ENCODE peak calls at places on chromosome 1, in seven cellular contexts. I, E, H, M, V, F and G are unnamed samples.

GRCh38 chr1:15304708-15305326 is 57.8 kb downstream of the FHAD1 start:
- DNase-seq in I (peak), E (peak), H (peak), M (peak), V (peak), F (peak), G (peak)

GRCh38 chr1:226344441-226345120 is 35.6 kb upstream of the LIN9 start:
- DNase-seq in I (no peak), E (no peak), H (no peak), M (no peak), V (no peak), F (no peak), G (no peak)

GRCh38 chr1:43732132-43732531 is 24.8 kb downstream of the ST3GAL3 start:
- DNase-seq in I (no peak), E (peak), H (no peak), M (no peak), V (no peak), F (no peak), G (no peak)

GRCh38 chr1:117611121-117611601 is 5.3 kb downstream of the TENT5C start:
- DNase-seq in I (no peak), E (peak), H (no peak), M (no peak), V (no peak), F (no peak), G (no peak)

GRCh38 chr1:10943991-10944730 is 68.3 kb upstream of the TARDBP start:
- DNase-seq in I (no peak), E (peak), H (peak), M (peak), V (peak), F (no peak), G (peak)

GRCh38 chr1:46166521-46167462 is 8.1 kb upstream of the TSPAN1 start:
- DNase-seq in I (no peak), E (no peak), H (no peak), M (no peak), V (peak), F (peak), G (peak)

GRCh38 chr1:94727846-94728715 is 92.1 kb upstream of the SLC44A3 start:
- DNase-seq in I (peak), E (no peak), H (peak), M (no peak), V (no peak), F (peak), G (no peak)

GRCh38 chr1:94803517-94804441 is 16.4 kb upstream of the SLC44A3 start:
- DNase-seq in I (no peak), E (no peak), H (peak), M (peak), V (peak), F (no peak), G (no peak)

GRCh38 chr1:91325456-91325855 is 79.2 kb downstream of the HFM1 start:
- DNase-seq in I (no peak), E (no peak), H (no peak), M (no peak), V (no peak), F (no peak), G (no peak)

GRCh38 chr1:63688302-63688701 is 85.5 kb upstream of the ROR1 start:
- DNase-seq in I (no peak), E (no peak), H (no peak), M (no peak), V (no peak), F (no peak), G (no peak)

GRCh38 chr1:27392778-27393635 is 585 bp downstream of the GPR3 start:
- DNase-seq in I (peak), E (peak), H (no peak), M (no peak), V (peak), F (no peak), G (no peak)

GRCh38 chr1:27395441-27396195 is 3.2 kb downstream of the GPR3 start:
- DNase-seq in I (peak), E (peak), H (peak), M (peak), V (peak), F (peak), G (peak)

GRCh38 chr1:27393641-27394281 is 1.3 kb downstream of the GPR3 start:
- DNase-seq in I (no peak), E (no peak), H (no peak), M (no peak), V (no peak), F (peak), G (no peak)

GRCh38 chr1:27394925-27395324 is 2.5 kb downstream of the GPR3 start:
- DNase-seq in I (no peak), E (no peak), H (no peak), M (no peak), V (no peak), F (no peak), G (no peak)

DNA sequence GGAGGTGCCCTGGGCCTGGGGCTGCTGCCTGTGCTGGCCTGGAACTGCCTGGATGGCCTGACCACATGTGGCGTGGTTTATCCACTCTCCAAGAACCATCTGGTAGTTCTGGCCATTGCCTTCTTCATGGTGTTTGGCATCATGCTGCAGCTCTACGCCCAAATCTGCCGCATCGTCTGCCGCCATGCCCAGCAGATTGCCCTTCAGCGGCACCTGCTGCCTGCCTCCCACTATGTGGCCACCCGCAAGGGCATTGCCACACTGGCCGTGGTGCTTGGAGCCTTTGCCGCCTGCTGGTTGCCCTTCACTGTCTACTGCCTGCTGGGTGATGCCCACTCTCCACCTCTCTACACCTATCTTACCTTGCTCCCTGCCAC is 1.8 kb downstream of the GPR3 start:
- DNase-seq in I (no peak), E (no peak), H (no peak), M (no peak), V (no peak), F (peak), G (no peak)
- TF ChIP-seq EP300 in I (no peak), E (no peak), H (no peak), M (no peak), V (no peak), F (no peak), G (no peak)

GRCh38 chr1:211305044-211305443 is 21.6 kb upstream of the TRAF5 start:
- DNase-seq in I (no peak), E (no peak), H (no peak), M (no peak), V (no peak), F (no peak), G (no peak)
- H3K27ac ChIP-seq in I (no peak), E (no peak), H (no peak), M (no peak), V (no peak), F (no peak), G (no peak)

DNA sequence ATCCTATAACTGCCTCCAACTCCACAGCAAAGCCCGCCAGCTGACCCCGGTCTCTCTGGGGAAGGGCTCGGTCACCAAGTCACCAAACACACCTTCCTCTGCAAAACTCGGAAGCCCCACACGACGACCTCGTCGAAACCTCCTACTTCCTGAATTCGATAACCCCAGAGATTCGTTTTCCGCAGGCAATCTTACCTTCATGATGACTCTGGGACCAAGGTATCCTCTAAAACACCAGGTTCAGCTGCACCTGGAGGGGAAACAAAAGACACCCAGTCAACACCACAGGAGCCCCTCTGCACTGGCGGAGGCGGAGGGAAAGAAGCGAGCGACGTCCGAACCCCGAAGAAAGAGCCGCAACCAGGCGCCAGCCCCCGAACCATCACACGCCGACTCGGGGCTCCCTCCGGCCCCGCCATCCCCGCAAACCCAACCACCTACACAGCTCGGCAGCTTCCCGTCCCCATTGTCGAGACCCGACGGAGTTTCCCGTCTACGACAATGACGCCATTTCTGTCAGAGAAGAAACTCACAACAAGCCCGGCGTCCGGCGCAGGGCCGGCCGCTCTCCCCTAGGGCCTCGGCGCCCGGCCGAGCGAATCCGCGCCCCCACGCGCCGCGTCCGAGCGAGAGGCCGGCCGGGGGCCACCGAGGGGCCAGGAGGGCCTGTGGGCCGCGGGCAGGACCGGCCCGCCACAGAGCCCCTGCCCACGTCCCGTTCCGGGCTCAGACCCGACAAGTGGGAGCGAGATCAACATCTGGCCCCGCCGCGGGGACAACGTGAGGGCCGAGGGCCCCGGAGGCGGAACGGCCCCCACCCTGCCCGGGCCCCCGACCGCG is 1.0 kb downstream of the ARID4B start:
- DNase-seq in I (peak), E (peak), H (peak), M (peak), V (peak), F (peak), G (peak)
- TF ChIP-seq EP300 in I (no peak), E (no peak), H (no peak), M (no peak), V (no peak), F (no peak), G (no peak)

GRCh38 chr1:99506631-99507030 is 139.3 kb upstream of the PALMD start:
- DNase-seq in I (no peak), E (no peak), H (no peak), M (no peak), V (no peak), F (no peak), G (no peak)

GRCh38 chr1:99504287-99504686 is 141.6 kb upstream of the PALMD start:
- DNase-seq in I (no peak), E (no peak), H (no peak), M (no peak), V (no peak), F (no peak), G (no peak)

GRCh38 chr1:99502400-99502799 is 143.5 kb upstream of the PALMD start:
- DNase-seq in I (no peak), E (no peak), H (no peak), M (no peak), V (no peak), F (no peak), G (no peak)

GRCh38 chr1:99501871-99502270 is 144.0 kb upstream of the PALMD start:
- DNase-seq in I (no peak), E (no peak), H (peak), M (no peak), V (no peak), F (no peak), G (no peak)

GRCh38 chr1:99503276-99503747 is 142.6 kb upstream of the PALMD start:
- DNase-seq in I (no peak), E (peak), H (no peak), M (no peak), V (no peak), F (no peak), G (no peak)
- H3K27ac ChIP-seq in I (no peak), E (peak), H (no peak), M (no peak), V (no peak), F (no peak), G (no peak)

GRCh38 chr1:232110281-232111090 is 483.9 kb downstream of the DISC1 start:
- DNase-seq in I (no peak), E (no peak), H (no peak), M (no peak), V (no peak), F (no peak), G (no peak)
- TF ChIP-seq EP300 in I (no peak), E (no peak), H (no peak), M (no peak), V (no peak), F (no peak), G (no peak)

GRCh38 chr1:177872563-177872900 is 97.3 kb downstream of the SEC16B start:
- DNase-seq in I (no peak), E (no peak), H (peak), M (no peak), V (no peak), F (no peak), G (no peak)
- H3K27ac ChIP-seq in I (no peak), E (no peak), H (no peak), M (no peak), V (no peak), F (no peak), G (peak)

GRCh38 chr1:56453016-56453721 is 126.2 kb downstream of the PLPP3 start:
- DNase-seq in I (no peak), E (no peak), H (peak), M (no peak), V (peak), F (no peak), G (no peak)

GRCh38 chr1:56459260-56459659 is 120.1 kb downstream of the PLPP3 start:
- DNase-seq in I (no peak), E (no peak), H (no peak), M (no peak), V (no peak), F (no peak), G (no peak)

GRCh38 chr1:56453722-56454078 is 125.7 kb downstream of the PLPP3 start:
- DNase-seq in I (no peak), E (no peak), H (no peak), M (no peak), V (no peak), F (no peak), G (no peak)

GRCh38 chr1:56457767-56458375 is 121.5 kb downstream of the PLPP3 start:
- DNase-seq in I (no peak), E (no peak), H (no peak), M (no peak), V (no peak), F (no peak), G (no peak)

GRCh38 chr1:56456426-56457101 is 122.8 kb downstream of the PLPP3 start:
- DNase-seq in I (peak), E (no peak), H (peak), M (no peak), V (no peak), F (no peak), G (no peak)
- TF ChIP-seq EP300 in I (peak), E (no peak), H (no peak), M (no peak), V (no peak), F (no peak), G (no peak)